ENCODE peak calls at places on chromosomes 5 and 9, in four cellular contexts. B, C, M and S are unnamed samples.

GRCh38 chr9:87069690-87070089 is 122.4 kb upstream of the GAS1 start:
- DNase-seq in B (peak), M (no peak), C (no peak), S (peak)

GRCh38 chr5:154273028-154273617 is 82.6 kb downstream of the GALNT10 start:
- DNase-seq in B (peak), M (no peak), C (no peak), S (peak)

GRCh38 chr9:93083592-93084470 is 12.2 kb upstream of the CARD19 start:
- DNase-seq in B (no peak), C (no peak), M (no peak), S (no peak)

GRCh38 chr5:54217826-54218503 is 92.4 kb downstream of the ARL15 start:
- DNase-seq in B (peak), C (peak), M (peak), S (peak)

GRCh38 chr5:72178910-72179815 is 71.9 kb downstream of the MAP1B start:
- DNase-seq in B (peak), C (no peak), M (peak), S (peak)

GRCh38 chr5:116771466-116772151 is 197.0 kb upstream of the SEMA6A start:
- DNase-seq in B (peak), M (no peak), C (no peak), S (peak)

GRCh38 chr5:9388941-9389674 is 156.8 kb downstream of the SEMA5A start:
- DNase-seq in M (no peak), B (no peak), C (no peak), S (no peak)

GRCh38 chr5:132243366-132243977 is 14.0 kb upstream of the PDLIM4 start:
- DNase-seq in C (no peak), M (no peak), B (no peak), S (no peak)

GRCh38 chr9:121972501-121972981 is 120.6 kb downstream of the TTLL11 start:
- DNase-seq in C (no peak), B (peak), M (peak), S (no peak)

GRCh38 chr9:36928670-36929349 is 105.3 kb downstream of the PAX5 start:
- DNase-seq in B (peak), M (no peak), C (peak), S (peak)

GRCh38 chr5:63233906-63234305 is 655.3 kb downstream of the LRRC70 start:
- DNase-seq in B (peak), C (no peak), M (no peak), S (peak)

GRCh38 chr5:65062684-65063083 is 294.0 kb downstream of the CWC27 start:
- DNase-seq in C (peak), B (peak), M (no peak), S (peak)

GRCh38 chr9:95090871-95091573 is 226.5 kb downstream of the FANCC start:
- DNase-seq in M (no peak), B (no peak), C (no peak), S (no peak)

GRCh38 chr5:95729115-95730010 is 1.8 kb upstream of the RHOBTB3 start:
- DNase-seq in M (no peak), C (no peak), B (no peak), S (no peak)

GRCh38 chr5:95876782-95877181 is 54.3 kb upstream of the GLRX start:
- DNase-seq in C (no peak), M (no peak), B (no peak), S (no peak)

GRCh38 chr5:91301459-91301858 is 81.7 kb downstream of the ARRDC3 start:
- DNase-seq in B (peak), M (no peak), C (no peak), S (peak)

GRCh38 chr5:76971471-76971870 is 18.6 kb downstream of the CRHBP start:
- DNase-seq in B (no peak), C (no peak), M (no peak), S (peak)

GRCh38 chr5:10801931-10802674 is 41.1 kb upstream of the DAP start:
- DNase-seq in B (peak), C (no peak), M (peak), S (peak)

GRCh38 chr5:62149894-62150293 is 156.1 kb upstream of the KIF2A start:
- DNase-seq in M (no peak), C (no peak), B (no peak), S (peak)

GRCh38 chr5:157253547-157253946 is 12.4 kb upstream of the CYFIP2 start:
- DNase-seq in C (no peak), M (peak), B (peak), S (peak)

GRCh38 chr9:20642045-20642444 is 19.7 kb upstream of the MLLT3 start:
- DNase-seq in B (no peak), C (no peak), M (no peak), S (peak)

DNA sequence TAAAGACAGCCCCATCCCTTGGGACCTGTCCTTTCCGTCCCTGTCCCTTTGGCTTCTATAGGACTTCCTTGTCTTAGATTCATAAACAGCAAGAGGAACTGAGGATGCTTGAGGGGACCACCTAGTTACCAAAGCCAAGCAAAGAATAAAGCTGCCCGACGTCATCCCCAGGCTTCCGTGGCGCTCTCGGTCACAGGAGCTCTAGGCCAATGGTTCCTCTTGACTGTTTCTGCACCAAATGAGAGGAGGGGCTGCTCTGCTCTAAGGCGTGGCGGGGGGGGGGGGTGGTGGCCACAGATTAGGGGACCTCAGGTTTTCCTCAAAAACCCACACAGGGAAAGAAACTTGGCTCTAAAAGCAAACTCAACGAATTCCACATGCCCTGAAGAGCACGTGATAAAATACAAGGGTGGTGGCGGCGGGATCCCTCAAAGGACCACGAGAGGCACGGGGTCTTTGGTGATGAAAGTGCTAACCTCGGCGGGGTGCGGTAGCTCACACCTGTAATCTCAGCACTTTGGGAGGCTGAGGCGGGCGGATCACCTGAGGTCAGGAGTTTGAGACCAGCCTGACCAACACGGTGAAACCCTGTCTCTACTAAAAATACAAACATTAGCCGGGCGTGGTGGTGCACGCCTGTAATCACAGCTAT is 53.7 kb downstream of the USP20 start:
- DNase-seq in C (no peak), M (no peak), B (no peak), S (no peak)
- H3K4me3 ChIP-seq in C (no peak), M (no peak), B (no peak), S (no peak)

GRCh38 chr5:136080483-136081180 is 51.8 kb downstream of the TGFBI start:
- DNase-seq in C (peak), B (peak), M (peak), S (peak)
- TF ChIP-seq CTCF in C (no peak), B (no peak), M (no peak), S (no peak)

GRCh38 chr5:147578228-147579024 is 68.6 kb upstream of the DPYSL3 start:
- DNase-seq in C (peak), M (peak), B (peak), S (peak)
- H3K4me3 ChIP-seq in C (no peak), M (no peak), B (peak), S (peak)

GRCh38 chr9:110343537-110343936 is 5.9 kb upstream of the TXNDC8 start:
- DNase-seq in C (no peak), B (no peak), M (no peak), S (no peak)

GRCh38 chr9:110337727-110338522 is at the start of gene TXNDC8:
- DNase-seq in C (no peak), M (no peak), B (peak), S (no peak)

GRCh38 chr9:110334871-110335270 is 2.8 kb downstream of the TXNDC8 start:
- DNase-seq in C (no peak), M (no peak), B (no peak), S (no peak)

GRCh38 chr9:110340306-110340705 is 2.6 kb upstream of the TXNDC8 start:
- DNase-seq in C (no peak), B (peak), M (peak), S (peak)
- TF ChIP-seq CTCF in C (peak), B (peak), M (peak), S (peak)

GRCh38 chr5:169634606-169635005 is 2.5 kb upstream of the DOCK2 start:
- DNase-seq in M (no peak), C (no peak), B (no peak), S (no peak)

GRCh38 chr5:169637856-169638190 is 748 bp downstream of the DOCK2 start:
- DNase-seq in C (no peak), B (no peak), M (no peak), S (no peak)

GRCh38 chr5:169636477-169637084 is 494 bp upstream of the DOCK2 start:
- DNase-seq in B (no peak), M (peak), C (no peak), S (no peak)

GRCh38 chr5:169637085-169637855 is at the start of gene DOCK2:
- DNase-seq in C (no peak), M (peak), B (no peak), S (no peak)

DNA sequence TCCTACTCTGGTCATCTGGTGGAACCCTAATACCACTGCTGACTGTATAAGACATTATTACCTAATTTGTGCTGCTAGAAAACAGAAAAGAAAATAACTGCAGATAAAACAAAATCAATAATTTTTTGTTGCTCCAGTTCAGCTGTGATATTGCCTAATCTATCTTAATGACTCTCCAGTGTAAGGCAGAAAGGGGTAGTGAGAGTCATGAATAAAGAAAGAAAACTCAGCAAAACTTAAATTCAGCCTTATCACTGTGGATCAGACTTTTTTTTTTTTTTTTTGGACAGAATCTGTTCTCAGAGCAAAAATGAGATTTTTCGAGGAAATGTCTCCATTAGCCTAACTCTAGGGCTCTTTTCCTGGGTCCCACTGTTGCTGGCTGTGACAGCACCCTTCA is 1.1 kb upstream of the DOCK2 start:
- DNase-seq in C (no peak), M (no peak), B (no peak), S (no peak)
- H3K4me3 ChIP-seq in C (no peak), M (peak), B (no peak), S (no peak)

DNA sequence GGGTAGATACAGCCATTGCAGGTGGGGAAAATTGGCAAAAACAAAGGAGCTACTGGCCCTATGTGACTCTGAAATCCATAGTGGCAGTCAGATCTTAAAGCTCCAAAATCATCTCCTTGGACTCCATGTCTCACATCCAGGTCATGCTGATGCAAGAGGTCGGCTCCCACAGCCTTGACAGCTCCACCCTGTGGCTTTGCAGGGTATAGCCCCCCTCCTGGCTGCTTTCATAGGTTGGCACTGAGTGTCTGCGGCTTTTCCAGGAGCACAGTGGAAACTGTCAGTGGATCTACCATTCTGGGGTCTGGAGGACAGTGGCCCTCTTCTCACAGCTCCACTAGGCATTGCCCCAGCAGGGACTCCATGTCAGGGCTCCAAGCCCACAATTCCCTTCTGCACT is 1190.1 kb downstream of the CDH12 start:
- DNase-seq in M (peak), C (no peak), B (no peak), S (no peak)
- TF ChIP-seq CTCF in M (peak), C (no peak), B (no peak), S (no peak)

GRCh38 chr5:130836729-130837660 is 328.1 kb downstream of the HINT1 start:
- DNase-seq in M (no peak), C (no peak), B (peak), S (peak)
- H3K4me3 ChIP-seq in M (no peak), C (no peak), B (peak), S (peak)